ENCODE peak calls at places on chromosomes 13 and 19, in four cellular contexts. C is HepG2, A is GM12878, H is H1. K is an unnamed sample.

GRCh38 chr19:6274756-6275155 is 5.0 kb downstream of the MLLT1 start:
- DNase-seq in C (no peak), A (no peak), H (no peak), K (no peak)

GRCh38 chr13:44879452-44880058 is 109.7 kb downstream of the NUFIP1 start:
- DNase-seq in C (no peak), A (peak; percentile 8), H (no peak), K (no peak)

GRCh38 chr13:51523082-51523518 is 61.2 kb upstream of the WDFY2 start:
- DNase-seq in C (peak; percentile 53), A (no peak), H (no peak), K (no peak)

GRCh38 chr13:92838786-92839185 is 387.8 kb upstream of the GPC6 start:
- DNase-seq in C (peak; percentile 4), A (no peak), H (no peak), K (no peak)

GRCh38 chr13:112740502-112741131 is 50.8 kb downstream of the ATP11A start:
- DNase-seq in C (no peak), A (no peak), H (no peak), K (peak; percentile 59)

GRCh38 chr13:27375686-27376326 is 48.6 kb upstream of the GTF3A start:
- DNase-seq in C (peak; percentile 47), A (no peak), H (no peak), K (peak; percentile 69)

GRCh38 chr19:10503002-10503789 is at the start of gene KEAP1:
- DNase-seq in C (peak; percentile 18), A (no peak), H (no peak), K (peak; percentile 85)

GRCh38 chr19:3554254-3555083 is 2.9 kb downstream of the MFSD12 start:
- DNase-seq in C (no peak), A (no peak), H (no peak), K (no peak)

GRCh38 chr19:40282920-40283319 is 2.2 kb downstream of the AKT2 start:
- DNase-seq in C (no peak), A (no peak), H (no peak), K (no peak)

GRCh38 chr13:30145709-30146367 is 161.5 kb downstream of the KATNAL1 start:
- DNase-seq in C (no peak), A (peak; percentile 87), H (no peak), K (no peak)

GRCh38 chr13:100646030-100646673 is 28.4 kb downstream of the TMTC4 start:
- DNase-seq in C (peak; percentile 28), A (no peak), H (no peak), K (peak; percentile 23)

GRCh38 chr13:97974773-97975172 is 21.3 kb downstream of the IPO5 start:
- DNase-seq in C (no peak), A (no peak), H (no peak), K (no peak)

GRCh38 chr13:44768775-44769578 is 192.8 kb upstream of the TSC22D1 start:
- DNase-seq in C (no peak), A (peak; percentile 19), H (no peak), K (no peak)

GRCh38 chr19:15286688-15287355 is 45.5 kb downstream of the BRD4 start:
- DNase-seq in C (no peak), A (no peak), H (no peak), K (no peak)

GRCh38 chr13:45162194-45162593 is 38.7 kb downstream of the KCTD4 start:
- DNase-seq in C (no peak), A (no peak), H (no peak), K (no peak)

GRCh38 chr13:54742984-54743383 is 1714.4 kb downstream of the OLFM4 start:
- DNase-seq in C (no peak), A (no peak), H (no peak), K (no peak)

GRCh38 chr13:33543631-33544030 is 258.1 kb upstream of the STARD13 start:
- DNase-seq in C (no peak), A (no peak), H (no peak), K (no peak)

GRCh38 chr19:8373867-8374813 is 10.2 kb downstream of the ANGPTL4 start:
- DNase-seq in C (peak; percentile 98), A (no peak), H (no peak), K (peak; percentile 59)

GRCh38 chr13:42275098-42275471 is 3.1 kb downstream of the AKAP11 start:
- DNase-seq in C (no peak), A (peak; percentile 87), H (no peak), K (no peak)

GRCh38 chr13:74066937-74067336 is 67.3 kb downstream of the KLF12 start:
- DNase-seq in C (no peak), A (no peak), H (no peak), K (no peak)

GRCh38 chr13:93409001-93409400 is 182.4 kb downstream of the GPC6 start:
- DNase-seq in C (no peak), A (no peak), H (no peak), K (no peak)

GRCh38 chr13:70995338-70995737 is 871.7 kb downstream of the DACH1 start:
- DNase-seq in C (no peak), A (no peak), H (no peak), K (no peak)

GRCh38 chr13:76754414-76754813 is 131.8 kb downstream of the KCTD12 start:
- DNase-seq in C (no peak), A (no peak), H (no peak), K (no peak)

GRCh38 chr13:24629320-24629719 is 50.9 kb upstream of the ATP12A start:
- DNase-seq in C (no peak), A (no peak), H (no peak), K (no peak)

GRCh38 chr13:60260440-60260839 is 96.7 kb upstream of the DIAPH3 start:
- DNase-seq in C (no peak), A (no peak), H (no peak), K (peak; percentile 6)

GRCh38 chr19:51489113-51489512 is 10.8 kb downstream of the CEACAM18 start:
- DNase-seq in C (no peak), A (no peak), H (no peak), K (no peak)

GRCh38 chr13:49428041-49428763 is 15.7 kb downstream of the CAB39L start:
- DNase-seq in C (no peak), A (no peak), H (no peak), K (no peak)

GRCh38 chr19:31600731-31601295 is 251.6 kb upstream of the TSHZ3 start:
- DNase-seq in C (no peak), A (no peak), H (no peak), K (no peak)

GRCh38 chr19:16016226-16017137 is 59.8 kb upstream of the TPM4 start:
- DNase-seq in C (no peak), A (no peak), H (no peak), K (no peak)

GRCh38 chr13:110925023-110925608 is 10.2 kb upstream of the ANKRD10 start:
- DNase-seq in C (no peak), A (no peak), H (no peak), K (no peak)

GRCh38 chr13:49858183-49858856 is 65.8 kb upstream of the KPNA3 start:
- DNase-seq in C (peak; percentile 95), A (no peak), H (no peak), K (no peak)

GRCh38 chr19:41427647-41428480 is 690 bp upstream of the B3GNT8 start:
- DNase-seq in C (no peak), A (no peak), H (no peak), K (peak; percentile 61)

GRCh38 chr13:106649495-106649894 is 81.6 kb upstream of the ARGLU1 start:
- DNase-seq in C (no peak), A (no peak), H (no peak), K (no peak)

GRCh38 chr19:45419396-45419795 is 4.3 kb downstream of the ERCC1 start:
- DNase-seq in C (no peak), A (no peak), H (no peak), K (no peak)

GRCh38 chr13:101945435-101945834 is 456.4 kb downstream of the FGF14 start:
- DNase-seq in C (no peak), A (no peak), H (no peak), K (peak; percentile 0)

GRCh38 chr13:110885966-110886365 is 28.9 kb downstream of the ANKRD10 start:
- DNase-seq in C (no peak), A (no peak), H (no peak), K (no peak)

GRCh38 chr19:33806434-33806881 is 9.8 kb downstream of the KCTD15 start:
- DNase-seq in C (no peak), A (no peak), H (no peak), K (no peak)

DNA sequence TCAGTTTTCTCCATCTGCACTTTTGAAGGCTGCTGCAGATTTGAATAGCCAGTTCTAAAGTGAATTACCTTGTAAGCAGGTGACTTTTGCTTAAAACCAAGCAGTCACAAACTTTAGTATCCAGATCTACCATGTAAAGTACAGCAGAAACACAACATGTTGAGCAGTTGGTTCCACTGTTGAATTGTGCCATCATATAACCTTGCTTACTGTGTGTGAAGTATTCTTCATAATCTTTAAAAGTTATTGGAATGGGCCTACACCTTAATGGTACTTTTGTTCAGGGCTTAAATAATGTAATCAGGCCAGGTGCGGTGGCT is 23.2 kb upstream of the MTUS2 start:
- DNase-seq in C (no peak), A (no peak), H (no peak), K (no peak)
- TF ChIP-seq CTCF in C (no peak), A (no peak), H (no peak), K (no peak)

GRCh38 chr13:41271456-41272285 is 8.3 kb upstream of the MTRF1 start:
- DNase-seq in C (no peak), A (peak; percentile 16), H (no peak), K (no peak)

GRCh38 chr13:41268764-41269163 is 5.4 kb upstream of the MTRF1 start:
- DNase-seq in C (no peak), A (no peak), H (no peak), K (no peak)

GRCh38 chr13:41263261-41263971 is at the start of gene MTRF1:
- DNase-seq in C (peak; percentile 69), A (peak; percentile 61), H (peak; percentile 21), K (peak; percentile 77)

GRCh38 chr13:41267106-41267505 is 3.7 kb upstream of the MTRF1 start:
- DNase-seq in C (no peak), A (no peak), H (no peak), K (no peak)
- TF ChIP-seq CBX5 in C (no peak), A (no peak), H (no peak), K (no peak)

GRCh38 chr13:107650081-107650701 is 565.1 kb downstream of the LIG4 start:
- DNase-seq in C (peak; percentile 16), A (no peak), H (peak; percentile 47), K (peak; percentile 27)
- TF ChIP-seq CTCF in C (peak; percentile 86), A (peak; percentile 77), H (peak; percentile 88), K (peak; percentile 60)

DNA sequence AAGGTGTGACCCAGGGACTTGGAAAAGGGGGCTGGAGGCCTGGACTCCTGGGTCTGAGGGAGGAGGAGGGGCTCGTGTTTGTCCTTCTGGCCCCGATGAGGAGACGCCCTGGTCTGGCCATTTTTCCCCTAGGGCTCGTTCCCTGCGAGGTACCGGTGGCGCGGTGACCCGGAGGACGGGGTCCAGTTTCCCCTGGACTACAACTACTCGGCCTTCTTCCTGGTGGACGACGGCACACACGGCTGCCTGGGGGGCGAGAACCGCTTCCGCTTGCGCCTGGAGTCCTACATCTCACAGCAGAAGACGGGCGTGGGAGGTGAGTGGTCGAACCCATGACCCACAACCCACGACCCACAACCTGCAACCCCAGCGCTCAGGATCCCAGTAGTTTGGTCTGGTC is 10.8 kb downstream of the TRPM4 start:
- DNase-seq in C (no peak), A (no peak), H (no peak), K (no peak)
- TF ChIP-seq CBX5 in C (no peak), A (no peak), H (no peak), K (no peak)

DNA sequence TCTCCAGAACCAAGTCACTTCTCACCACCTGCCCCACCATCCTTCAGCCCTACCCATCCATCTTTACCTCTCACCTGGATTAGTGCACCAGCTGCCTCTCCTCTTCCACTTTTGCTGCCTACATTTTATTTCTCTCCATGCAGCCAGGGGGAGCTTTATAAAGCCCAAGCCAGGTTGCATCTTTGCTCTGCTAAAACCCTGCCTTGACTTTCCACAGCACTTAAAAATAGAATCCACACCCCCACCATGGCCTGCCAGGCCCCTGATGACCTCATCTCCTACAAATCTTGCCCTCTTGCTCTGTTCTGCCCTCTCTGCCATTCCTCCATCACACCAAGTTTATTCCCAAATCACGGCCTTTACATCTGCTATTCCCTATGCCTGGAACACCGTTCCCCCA is 1.8 kb downstream of the HOOK2 start:
- DNase-seq in C (no peak), A (no peak), H (no peak), K (no peak)
- TF ChIP-seq CTCF in C (peak; percentile 30), A (peak; percentile 40), H (peak; percentile 33), K (peak; percentile 25)

K was measured in K562.